ENCODE peak calls at places on chromosomes 4 and X, in four cellular contexts. Y, M, O and W are unnamed samples.

GRCh38 chr4:165325732-165326512 is 1.5 kb upstream of the MSMO1 start:
- DNase-seq in Y (no peak), M (peak; percentile 93), O (peak; percentile 56), W (no peak)

GRCh38 chr4:88623097-88623496 is 30.8 kb downstream of the HERC3 start:
- DNase-seq in Y (no peak), M (peak; percentile 86), O (peak; percentile 84), W (no peak)

GRCh38 chrX:17774053-17774452 is 36.8 kb downstream of the SCML1 start:
- DNase-seq in Y (no peak), M (no peak), O (no peak), W (no peak)

GRCh38 chr4:94457692-94458106 is 6.0 kb downstream of the PDLIM5 start:
- DNase-seq in Y (no peak), M (no peak), O (peak; percentile 76), W (no peak)

GRCh38 chrX:54288989-54289388 is 68.9 kb downstream of the WNK3 start:
- DNase-seq in Y (no peak), M (no peak), O (no peak), W (no peak)

GRCh38 chr4:180164799-180165198 is 2078.4 kb upstream of the TENM3 start:
- DNase-seq in Y (no peak), M (peak; percentile 88), O (peak; percentile 55), W (no peak)

GRCh38 chr4:3317011-3317655 is 24.3 kb downstream of the RGS12 start:
- DNase-seq in Y (no peak), M (no peak), O (no peak), W (peak; percentile 46)

GRCh38 chr4:5780831-5781480 is 70.0 kb downstream of the EVC start:
- DNase-seq in Y (no peak), M (peak; percentile 72), O (peak; percentile 59), W (peak; percentile 28)

GRCh38 chrX:150607200-150607599 is 38.8 kb downstream of the MTM1 start:
- DNase-seq in Y (no peak), M (no peak), O (no peak), W (no peak)

GRCh38 chr4:46329118-46329976 is 60.6 kb downstream of the GABRA2 start:
- DNase-seq in Y (no peak), M (peak; percentile 61), O (no peak), W (no peak)

GRCh38 chrX:133726211-133726630 is 259.2 kb downstream of the GPC3 start:
- DNase-seq in Y (no peak), M (peak; percentile 73), O (peak; percentile 63), W (no peak)

GRCh38 chr4:63607186-63607872 is 801.9 kb downstream of the TECRL start:
- DNase-seq in Y (no peak), M (no peak), O (no peak), W (no peak)

GRCh38 chr4:38489924-38490639 is 173.9 kb upstream of the KLF3 start:
- DNase-seq in Y (peak; percentile 22), M (peak; percentile 46), O (peak; percentile 4), W (no peak)

GRCh38 chr4:6548201-6548881 is 26.6 kb upstream of the MAN2B2 start:
- DNase-seq in Y (no peak), M (peak; percentile 22), O (peak; percentile 15), W (no peak)

GRCh38 chrX:96684339-96685204 is at the start of gene DIAPH2:
- DNase-seq in Y (peak; percentile 75), M (peak; percentile 75), O (peak; percentile 79), W (peak; percentile 87)

GRCh38 chr4:94669672-94670664 is 87.8 kb upstream of the BMPR1B start:
- DNase-seq in Y (no peak), M (no peak), O (no peak), W (no peak)

GRCh38 chr4:168589154-168589553 is 92.3 kb downstream of the PALLD start:
- DNase-seq in Y (no peak), M (peak; percentile 90), O (peak; percentile 81), W (no peak)

GRCh38 chr4:104015680-104016079 is 295.9 kb upstream of the TACR3 start:
- DNase-seq in Y (no peak), M (no peak), O (peak; percentile 6), W (no peak)

GRCh38 chrX:3788494-3789233 is 75.2 kb upstream of the PRKX start:
- DNase-seq in Y (peak; percentile 21), M (no peak), O (no peak), W (no peak)

GRCh38 chr4:186781032-186781917 is 57.6 kb upstream of the FAT1 start:
- DNase-seq in Y (no peak), M (peak; percentile 91), O (peak; percentile 50), W (no peak)

GRCh38 chrX:50100188-50100587 is 100.6 kb downstream of the AKAP4 start:
- DNase-seq in Y (no peak), M (no peak), O (peak; percentile 20), W (no peak)

GRCh38 chrX:72107320-72107719 is 24.4 kb downstream of the RTL5 start:
- DNase-seq in Y (no peak), M (peak; percentile 41), O (peak; percentile 55), W (no peak)

GRCh38 chr4:121551271-121551670 is 145.5 kb downstream of the ANXA5 start:
- DNase-seq in Y (no peak), M (no peak), O (no peak), W (no peak)

GRCh38 chr4:82371398-82371972 is 2.3 kb downstream of the HNRNPD start:
- DNase-seq in Y (no peak), M (peak; percentile 18), O (peak; percentile 47), W (no peak)

GRCh38 chrX:154409222-154409871 is at the start of gene DNASE1L1:
- DNase-seq in Y (no peak), M (peak; percentile 87), O (peak; percentile 84), W (peak; percentile 90)

GRCh38 chr4:74426101-74426500 is 18.8 kb upstream of the AREG start:
- DNase-seq in Y (no peak), M (peak; percentile 91), O (peak; percentile 48), W (no peak)

GRCh38 chrX:11953615-11954014 is 184.7 kb upstream of the FRMPD4 start:
- DNase-seq in Y (no peak), M (peak; percentile 86), O (peak; percentile 21), W (no peak)

GRCh38 chr4:76579596-76580375 is 144.8 kb downstream of the SHROOM3 start:
- DNase-seq in Y (no peak), M (no peak), O (no peak), W (no peak)

GRCh38 chr4:14410469-14410868 is 591.8 kb upstream of the CPEB2 start:
- DNase-seq in Y (no peak), M (no peak), O (no peak), W (no peak)

GRCh38 chr4:104451573-104451972 is 43.1 kb downstream of the CXXC4 start:
- DNase-seq in Y (no peak), M (no peak), O (peak; percentile 1), W (no peak)

GRCh38 chr4:149370002-149370401 is 445.6 kb downstream of the IQCM start:
- DNase-seq in Y (no peak), M (no peak), O (no peak), W (no peak)

GRCh38 chrX:69096963-69097362 is 68.3 kb downstream of the PJA1 start:
- DNase-seq in Y (no peak), M (no peak), O (no peak), W (no peak)

GRCh38 chrX:146863566-146863965 is 49.0 kb upstream of the CXorf51A start:
- DNase-seq in Y (no peak), M (peak; percentile 6), O (no peak), W (no peak)

GRCh38 chr4:26400140-26400539 is 79.3 kb downstream of the RBPJ start:
- DNase-seq in Y (no peak), M (no peak), O (no peak), W (no peak)

GRCh38 chr4:121758896-121759568 is 5.9 kb downstream of the SMIM43 start:
- DNase-seq in Y (no peak), M (peak; percentile 51), O (peak; percentile 65), W (no peak)

GRCh38 chr4:32203340-32203739 is 1483.2 kb downstream of the PCDH7 start:
- DNase-seq in Y (no peak), M (no peak), O (no peak), W (no peak)

GRCh38 chr4:32206756-32207155 is 1486.6 kb downstream of the PCDH7 start:
- DNase-seq in Y (no peak), M (no peak), O (no peak), W (no peak)

DNA sequence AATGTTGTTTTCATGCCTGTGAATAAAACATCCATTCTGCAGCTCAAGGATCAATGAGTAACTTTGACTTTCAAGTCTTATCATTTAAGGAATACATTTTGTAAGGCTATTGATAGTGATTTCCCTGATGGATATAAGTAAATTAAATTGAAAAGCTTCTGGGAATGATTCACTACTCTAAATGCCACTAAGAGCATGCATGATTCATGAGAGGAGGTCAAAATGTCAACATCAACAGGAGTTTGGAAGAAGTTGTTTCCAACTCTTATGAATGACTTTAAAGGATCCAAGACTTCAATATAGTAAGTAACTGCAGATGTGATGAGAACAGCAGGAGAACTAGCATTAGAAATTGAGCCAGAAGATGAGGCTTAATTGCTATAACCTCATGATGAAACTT is 1487.3 kb downstream of the PCDH7 start:
- DNase-seq in Y (no peak), M (no peak), O (no peak), W (no peak)
- H3K9me3 ChIP-seq in Y (no peaks in the 10 kb centered on the region), M (peaks cover 3% of the 10 kb centered on the region), O (peaks cover 6% of the 10 kb centered on the region), W (peaks cover 3% of the 10 kb centered on the region)

DNA sequence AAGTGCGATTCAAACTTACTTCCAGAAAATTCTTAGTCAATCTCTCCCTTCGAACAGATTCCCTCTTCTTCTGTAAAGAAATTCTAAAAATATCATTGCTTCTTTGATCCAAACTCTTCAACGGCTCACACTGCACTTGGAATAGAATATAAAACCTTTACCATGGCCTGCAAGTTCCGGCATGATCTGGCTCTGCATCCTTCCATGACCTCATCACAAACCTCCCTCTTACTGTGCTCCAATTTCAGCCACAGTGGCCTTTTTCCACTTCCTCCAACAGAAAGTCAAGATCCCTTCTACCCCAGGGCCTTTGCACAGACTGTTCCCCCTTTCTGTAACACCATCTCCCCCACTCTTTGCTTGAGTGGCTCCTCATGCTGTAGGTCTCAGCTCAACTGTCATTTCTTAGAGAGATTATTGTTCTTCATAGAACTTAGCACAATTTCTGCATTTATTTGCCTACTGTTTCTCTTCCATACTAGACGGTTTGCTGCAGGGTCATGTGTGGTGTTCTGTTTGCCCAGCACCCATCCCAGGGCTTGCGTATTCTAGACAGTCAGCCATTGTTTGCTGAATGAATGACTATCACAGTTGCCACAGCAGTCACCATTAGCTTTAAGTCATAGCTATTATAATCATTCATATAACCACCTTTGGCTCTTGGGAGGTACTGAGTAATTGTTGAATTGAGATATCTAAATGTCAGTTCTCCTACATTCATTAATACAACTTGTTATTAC is 1.9 kb upstream of the STOX2 start:
- DNase-seq in Y (no peak), M (no peak), O (no peak), W (no peak)
- H3K9me3 ChIP-seq in Y (no peaks in the 10 kb centered on the region), M (peaks cover 2% of the 10 kb centered on the region), O (peaks cover 16% of the 10 kb centered on the region), W (no peaks in the 10 kb centered on the region)

DNA sequence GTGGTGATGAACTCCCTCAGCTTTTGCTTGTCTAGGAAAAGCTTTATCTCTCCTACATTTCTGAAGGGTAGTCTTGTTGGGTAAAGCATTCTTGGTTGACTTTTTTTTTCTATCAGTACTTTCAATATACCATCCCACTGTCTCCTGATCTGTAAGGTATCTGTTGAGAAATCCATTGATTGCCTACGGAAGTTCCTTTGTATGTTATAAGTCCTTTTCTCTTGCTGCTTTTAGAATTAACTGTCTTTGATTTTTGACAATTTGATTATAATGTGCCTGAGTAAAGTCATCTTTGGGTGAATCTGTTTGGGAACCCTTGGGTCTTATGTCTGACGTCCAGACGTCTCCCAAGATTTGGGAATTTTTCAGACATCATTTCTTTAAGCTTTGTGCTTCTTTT is 30.8 kb downstream of the SCLT1 start:
- DNase-seq in Y (no peak), M (no peak), O (no peak), W (no peak)
- H3K9me3 ChIP-seq in Y (peaks cover 9% of the 10 kb centered on the region), M (peaks cover 26% of the 10 kb centered on the region), O (peaks cover 44% of the 10 kb centered on the region), W (peaks cover 55% of the 10 kb centered on the region)

GRCh38 chr4:174999407-174999806 is 81.2 kb downstream of the ADAM29 start:
- DNase-seq in Y (no peak), M (no peak), O (peak; percentile 14), W (no peak)
- H3K9me3 ChIP-seq in Y (no peaks in the 10 kb centered on the region), M (peaks cover 2% of the 10 kb centered on the region), O (no peaks in the 10 kb centered on the region), W (no peaks in the 10 kb centered on the region)

GRCh38 chrX:79482686-79483085 is 115.6 kb upstream of the ITM2A start:
- DNase-seq in Y (no peak), M (no peak), O (no peak), W (no peak)
- H3K9me3 ChIP-seq in Y (no peaks in the 10 kb centered on the region), M (no peaks in the 10 kb centered on the region), O (peaks cover 10% of the 10 kb centered on the region), W (no peaks in the 10 kb centered on the region)